ENCODE peak calls at places on chromosomes 5 and 9, in ten cellular contexts. One of them, this sample, is unnamed.

GRCh38 chr5:154446183-154447073 is 631 bp downstream of the SAP30L start:
- DNase-seq in M059J: peak; percentile 72
- DNase-seq in MV-4-11: no peak
- DNase-seq in islet precursor cell: peak; percentile 92
- DNase-seq in activated naive CD8-positive, alpha-beta T cell treated with anti-CD3 and anti-CD28 coated beads, Interleukin-2, amount 50 U/mL, for 24 hours: peak; percentile 45
- DNase-seq in amygdala: peak; percentile 18
- DNase-seq in neural crest cell: peak; percentile 53
- DNase-seq in activated CD8-positive, alpha-beta memory T cell treated with anti-CD3 and anti-CD28 coated beads for 24 hours: peak; percentile 75
- DNase-seq in psoas muscle: peak; percentile 68
- DNase-seq in heart right ventricle: peak; percentile 47
- DNase-seq in this sample: peak; percentile 39

GRCh38 chr9:130956636-130957450 is 17.8 kb upstream of the FIBCD1 start:
- DNase-seq in M059J: no peak
- DNase-seq in MV-4-11: no peak
- DNase-seq in islet precursor cell: peak; percentile 42
- DNase-seq in activated naive CD8-positive, alpha-beta T cell treated with anti-CD3 and anti-CD28 coated beads, Interleukin-2, amount 50 U/mL, for 24 hours: no peak
- DNase-seq in amygdala: no peak
- DNase-seq in neural crest cell: no peak
- DNase-seq in activated CD8-positive, alpha-beta memory T cell treated with anti-CD3 and anti-CD28 coated beads for 24 hours: no peak
- DNase-seq in psoas muscle: no peak
- DNase-seq in heart right ventricle: no peak
- DNase-seq in this sample: no peak

GRCh38 chr9:120711841-120712538 is 2.3 kb downstream of the MEGF9 start:
- DNase-seq in M059J: peak; percentile 52
- DNase-seq in MV-4-11: no peak
- DNase-seq in islet precursor cell: no peak
- DNase-seq in activated naive CD8-positive, alpha-beta T cell treated with anti-CD3 and anti-CD28 coated beads, Interleukin-2, amount 50 U/mL, for 24 hours: no peak
- DNase-seq in amygdala: no peak
- DNase-seq in neural crest cell: no peak
- DNase-seq in activated CD8-positive, alpha-beta memory T cell treated with anti-CD3 and anti-CD28 coated beads for 24 hours: no peak
- DNase-seq in psoas muscle: no peak
- DNase-seq in heart right ventricle: no peak
- DNase-seq in this sample: no peak

GRCh38 chr5:57653636-57654290 is 171.2 kb upstream of the ACTBL2 start:
- DNase-seq in M059J: no peak
- DNase-seq in MV-4-11: no peak
- DNase-seq in islet precursor cell: no peak
- DNase-seq in activated naive CD8-positive, alpha-beta T cell treated with anti-CD3 and anti-CD28 coated beads, Interleukin-2, amount 50 U/mL, for 24 hours: no peak
- DNase-seq in amygdala: no peak
- DNase-seq in neural crest cell: no peak
- DNase-seq in activated CD8-positive, alpha-beta memory T cell treated with anti-CD3 and anti-CD28 coated beads for 24 hours: no peak
- DNase-seq in psoas muscle: no peak
- DNase-seq in heart right ventricle: no peak
- DNase-seq in this sample: no peak

GRCh38 chr9:86854898-86855523 is 92.3 kb downstream of the GAS1 start:
- DNase-seq in M059J: peak; percentile 96
- DNase-seq in MV-4-11: no peak
- DNase-seq in islet precursor cell: peak; percentile 93
- DNase-seq in activated naive CD8-positive, alpha-beta T cell treated with anti-CD3 and anti-CD28 coated beads, Interleukin-2, amount 50 U/mL, for 24 hours: no peak
- DNase-seq in amygdala: no peak
- DNase-seq in neural crest cell: peak; percentile 39
- DNase-seq in activated CD8-positive, alpha-beta memory T cell treated with anti-CD3 and anti-CD28 coated beads for 24 hours: no peak
- DNase-seq in psoas muscle: no peak
- DNase-seq in heart right ventricle: no peak
- DNase-seq in this sample: peak; percentile 23

GRCh38 chr5:1724822-1725602 is 74.6 kb downstream of the MRPL36 start:
- DNase-seq in M059J: no peak
- DNase-seq in MV-4-11: no peak
- DNase-seq in islet precursor cell: peak; percentile 77
- DNase-seq in activated naive CD8-positive, alpha-beta T cell treated with anti-CD3 and anti-CD28 coated beads, Interleukin-2, amount 50 U/mL, for 24 hours: no peak
- DNase-seq in amygdala: no peak
- DNase-seq in neural crest cell: no peak
- DNase-seq in activated CD8-positive, alpha-beta memory T cell treated with anti-CD3 and anti-CD28 coated beads for 24 hours: peak; percentile 67
- DNase-seq in psoas muscle: no peak
- DNase-seq in heart right ventricle: no peak
- DNase-seq in this sample: peak; percentile 10

GRCh38 chr5:179215576-179215975 is 129.7 kb downstream of the ADAMTS2 start:
- DNase-seq in M059J: no peak
- DNase-seq in MV-4-11: no peak
- DNase-seq in islet precursor cell: no peak
- DNase-seq in activated naive CD8-positive, alpha-beta T cell treated with anti-CD3 and anti-CD28 coated beads, Interleukin-2, amount 50 U/mL, for 24 hours: no peak
- DNase-seq in amygdala: no peak
- DNase-seq in neural crest cell: no peak
- DNase-seq in activated CD8-positive, alpha-beta memory T cell treated with anti-CD3 and anti-CD28 coated beads for 24 hours: no peak
- DNase-seq in psoas muscle: no peak
- DNase-seq in heart right ventricle: no peak
- DNase-seq in this sample: no peak

GRCh38 chr9:13860926-13861325 is 453.0 kb downstream of the NFIB start:
- DNase-seq in M059J: no peak
- DNase-seq in MV-4-11: no peak
- DNase-seq in islet precursor cell: no peak
- DNase-seq in activated naive CD8-positive, alpha-beta T cell treated with anti-CD3 and anti-CD28 coated beads, Interleukin-2, amount 50 U/mL, for 24 hours: no peak
- DNase-seq in amygdala: no peak
- DNase-seq in neural crest cell: no peak
- DNase-seq in activated CD8-positive, alpha-beta memory T cell treated with anti-CD3 and anti-CD28 coated beads for 24 hours: no peak
- DNase-seq in psoas muscle: no peak
- DNase-seq in heart right ventricle: no peak
- DNase-seq in this sample: no peak

GRCh38 chr5:178831049-178831448 is 28.7 kb upstream of the ZNF354B start:
- DNase-seq in M059J: no peak
- DNase-seq in MV-4-11: no peak
- DNase-seq in islet precursor cell: no peak
- DNase-seq in activated naive CD8-positive, alpha-beta T cell treated with anti-CD3 and anti-CD28 coated beads, Interleukin-2, amount 50 U/mL, for 24 hours: no peak
- DNase-seq in amygdala: no peak
- DNase-seq in neural crest cell: no peak
- DNase-seq in activated CD8-positive, alpha-beta memory T cell treated with anti-CD3 and anti-CD28 coated beads for 24 hours: no peak
- DNase-seq in psoas muscle: no peak
- DNase-seq in heart right ventricle: no peak
- DNase-seq in this sample: no peak

GRCh38 chr5:90530736-90531487 is 1.5 kb upstream of the LYSMD3 start:
- DNase-seq in M059J: no peak
- DNase-seq in MV-4-11: no peak
- DNase-seq in islet precursor cell: no peak
- DNase-seq in activated naive CD8-positive, alpha-beta T cell treated with anti-CD3 and anti-CD28 coated beads, Interleukin-2, amount 50 U/mL, for 24 hours: no peak
- DNase-seq in amygdala: no peak
- DNase-seq in neural crest cell: no peak
- DNase-seq in activated CD8-positive, alpha-beta memory T cell treated with anti-CD3 and anti-CD28 coated beads for 24 hours: no peak
- DNase-seq in psoas muscle: no peak
- DNase-seq in heart right ventricle: no peak
- DNase-seq in this sample: no peak

GRCh38 chr5:138282918-138283742 is 8.7 kb upstream of the GFRA3 start:
- DNase-seq in M059J: peak; percentile 52
- DNase-seq in MV-4-11: peak; percentile 79
- DNase-seq in islet precursor cell: peak; percentile 88
- DNase-seq in activated naive CD8-positive, alpha-beta T cell treated with anti-CD3 and anti-CD28 coated beads, Interleukin-2, amount 50 U/mL, for 24 hours: no peak
- DNase-seq in amygdala: no peak
- DNase-seq in neural crest cell: peak; percentile 23
- DNase-seq in activated CD8-positive, alpha-beta memory T cell treated with anti-CD3 and anti-CD28 coated beads for 24 hours: no peak
- DNase-seq in psoas muscle: no peak
- DNase-seq in heart right ventricle: no peak
- DNase-seq in this sample: peak; percentile 19

GRCh38 chr5:53481354-53481886 is 991 bp downstream of the FST start:
- DNase-seq in M059J: peak; percentile 9
- DNase-seq in MV-4-11: no peak
- DNase-seq in islet precursor cell: no peak
- DNase-seq in activated naive CD8-positive, alpha-beta T cell treated with anti-CD3 and anti-CD28 coated beads, Interleukin-2, amount 50 U/mL, for 24 hours: no peak
- DNase-seq in amygdala: no peak
- DNase-seq in neural crest cell: no peak
- DNase-seq in activated CD8-positive, alpha-beta memory T cell treated with anti-CD3 and anti-CD28 coated beads for 24 hours: no peak
- DNase-seq in psoas muscle: no peak
- DNase-seq in heart right ventricle: no peak
- DNase-seq in this sample: no peak

GRCh38 chr9:84869091-84869490 is 199.6 kb downstream of the NTRK2 start:
- DNase-seq in M059J: no peak
- DNase-seq in MV-4-11: no peak
- DNase-seq in islet precursor cell: no peak
- DNase-seq in activated naive CD8-positive, alpha-beta T cell treated with anti-CD3 and anti-CD28 coated beads, Interleukin-2, amount 50 U/mL, for 24 hours: no peak
- DNase-seq in amygdala: no peak
- DNase-seq in neural crest cell: no peak
- DNase-seq in activated CD8-positive, alpha-beta memory T cell treated with anti-CD3 and anti-CD28 coated beads for 24 hours: no peak
- DNase-seq in psoas muscle: no peak
- DNase-seq in heart right ventricle: no peak
- DNase-seq in this sample: no peak

GRCh38 chr5:173027905-173028304 is 28.2 kb upstream of the CREBRF start:
- DNase-seq in M059J: no peak
- DNase-seq in MV-4-11: no peak
- DNase-seq in islet precursor cell: no peak
- DNase-seq in activated naive CD8-positive, alpha-beta T cell treated with anti-CD3 and anti-CD28 coated beads, Interleukin-2, amount 50 U/mL, for 24 hours: no peak
- DNase-seq in amygdala: no peak
- DNase-seq in neural crest cell: no peak
- DNase-seq in activated CD8-positive, alpha-beta memory T cell treated with anti-CD3 and anti-CD28 coated beads for 24 hours: no peak
- DNase-seq in psoas muscle: no peak
- DNase-seq in heart right ventricle: no peak
- DNase-seq in this sample: no peak

GRCh38 chr5:112668911-112669310 is 68.8 kb upstream of the APC start:
- DNase-seq in M059J: no peak
- DNase-seq in MV-4-11: no peak
- DNase-seq in islet precursor cell: no peak
- DNase-seq in activated naive CD8-positive, alpha-beta T cell treated with anti-CD3 and anti-CD28 coated beads, Interleukin-2, amount 50 U/mL, for 24 hours: no peak
- DNase-seq in amygdala: no peak
- DNase-seq in neural crest cell: no peak
- DNase-seq in activated CD8-positive, alpha-beta memory T cell treated with anti-CD3 and anti-CD28 coated beads for 24 hours: no peak
- DNase-seq in psoas muscle: no peak
- DNase-seq in heart right ventricle: no peak
- DNase-seq in this sample: no peak

GRCh38 chr5:74166064-74166463 is 474.5 kb downstream of the ENC1 start:
- DNase-seq in M059J: peak; percentile 64
- DNase-seq in MV-4-11: no peak
- DNase-seq in islet precursor cell: no peak
- DNase-seq in activated naive CD8-positive, alpha-beta T cell treated with anti-CD3 and anti-CD28 coated beads, Interleukin-2, amount 50 U/mL, for 24 hours: no peak
- DNase-seq in amygdala: no peak
- DNase-seq in neural crest cell: no peak
- DNase-seq in activated CD8-positive, alpha-beta memory T cell treated with anti-CD3 and anti-CD28 coated beads for 24 hours: no peak
- DNase-seq in psoas muscle: no peak
- DNase-seq in heart right ventricle: no peak
- DNase-seq in this sample: no peak

GRCh38 chr9:116566677-116567488 is 120.2 kb upstream of the TRIM32 start:
- DNase-seq in M059J: no peak
- DNase-seq in MV-4-11: no peak
- DNase-seq in islet precursor cell: no peak
- DNase-seq in activated naive CD8-positive, alpha-beta T cell treated with anti-CD3 and anti-CD28 coated beads, Interleukin-2, amount 50 U/mL, for 24 hours: no peak
- DNase-seq in amygdala: no peak
- DNase-seq in neural crest cell: no peak
- DNase-seq in activated CD8-positive, alpha-beta memory T cell treated with anti-CD3 and anti-CD28 coated beads for 24 hours: no peak
- DNase-seq in psoas muscle: no peak
- DNase-seq in heart right ventricle: no peak
- DNase-seq in this sample: no peak

GRCh38 chr5:105503950-105504349 is 1941.4 kb upstream of the NUDT12 start:
- DNase-seq in M059J: no peak
- DNase-seq in MV-4-11: peak; percentile 36
- DNase-seq in islet precursor cell: no peak
- DNase-seq in activated naive CD8-positive, alpha-beta T cell treated with anti-CD3 and anti-CD28 coated beads, Interleukin-2, amount 50 U/mL, for 24 hours: no peak
- DNase-seq in amygdala: no peak
- DNase-seq in neural crest cell: no peak
- DNase-seq in activated CD8-positive, alpha-beta memory T cell treated with anti-CD3 and anti-CD28 coated beads for 24 hours: no peak
- DNase-seq in psoas muscle: no peak
- DNase-seq in heart right ventricle: no peak
- DNase-seq in this sample: no peak

GRCh38 chr5:4859489-4860211 is 280.5 kb upstream of the ADAMTS16 start:
- DNase-seq in M059J: no peak
- DNase-seq in MV-4-11: no peak
- DNase-seq in islet precursor cell: no peak
- DNase-seq in activated naive CD8-positive, alpha-beta T cell treated with anti-CD3 and anti-CD28 coated beads, Interleukin-2, amount 50 U/mL, for 24 hours: no peak
- DNase-seq in amygdala: no peak
- DNase-seq in neural crest cell: no peak
- DNase-seq in activated CD8-positive, alpha-beta memory T cell treated with anti-CD3 and anti-CD28 coated beads for 24 hours: no peak
- DNase-seq in psoas muscle: no peak
- DNase-seq in heart right ventricle: no peak
- DNase-seq in this sample: no peak

GRCh38 chr9:8750639-8751041 is 951.1 kb upstream of the DMAC1 start:
- DNase-seq in M059J: no peak
- DNase-seq in MV-4-11: no peak
- DNase-seq in islet precursor cell: peak; percentile 81
- DNase-seq in activated naive CD8-positive, alpha-beta T cell treated with anti-CD3 and anti-CD28 coated beads, Interleukin-2, amount 50 U/mL, for 24 hours: no peak
- DNase-seq in amygdala: no peak
- DNase-seq in neural crest cell: no peak
- DNase-seq in activated CD8-positive, alpha-beta memory T cell treated with anti-CD3 and anti-CD28 coated beads for 24 hours: no peak
- DNase-seq in psoas muscle: no peak
- DNase-seq in heart right ventricle: no peak
- DNase-seq in this sample: no peak

This sample was measured in progenitor cell of endocrine pancreas.